ENCODE peak calls at places on chromosomes 6 and 20, in ten cellular contexts. E is GM23338, Q is pancreas, H is GM23248, N is mesendoderm, G is mesenchymal stem cell, R is A673, U is brain microvascular endothelial cell, O is aorta, F is substantia nigra. J is an unnamed sample.

GRCh38 chr6:41021832-41022231 is 17.2 kb downstream of the UNC5CL start:
- DNase-seq in E (no peak), N (no peak), Q (peak; percentile 51), G (peak; percentile 50), H (peak; percentile 65), U (no peak), O (no peak), F (no peak), R (peak; percentile 41), J (peak; percentile 45)

GRCh38 chr20:50868509-50869495 is 62.4 kb downstream of the ADNP start:
- DNase-seq in E (no peak), R (no peak), Q (peak; percentile 40), N (no peak), H (no peak), O (no peak), G (peak; percentile 56), F (no peak), U (peak; percentile 5), J (no peak)

GRCh38 chr6:223763-224162 is 68.5 kb upstream of the DUSP22 start:
- DNase-seq in N (no peak), O (no peak), F (no peak), U (peak; percentile 24), R (no peak), H (peak; percentile 43), G (peak; percentile 33), Q (no peak), E (no peak), J (no peak)

GRCh38 chr6:46677314-46677654 is 10.4 kb upstream of the TDRD6 start:
- DNase-seq in Q (no peak), O (no peak), U (no peak), R (peak; percentile 8), G (no peak), H (peak; percentile 1), F (no peak), E (peak; percentile 65), N (peak; percentile 60), J (no peak)

GRCh38 chr6:115891111-115891669 is 169.5 kb downstream of the FRK start:
- DNase-seq in U (peak; percentile 83), H (peak; percentile 85), E (no peak), O (no peak), G (peak; percentile 66), N (no peak), F (no peak), R (no peak), Q (no peak), J (no peak)

GRCh38 chr6:87484491-87484890 is 11.7 kb downstream of the SLC35A1 start:
- DNase-seq in F (no peak), R (no peak), H (no peak), O (no peak), E (no peak), U (no peak), Q (no peak), G (no peak), N (no peak), J (no peak)

GRCh38 chr20:62305149-62305764 is 2.5 kb downstream of the ADRM1 start:
- DNase-seq in F (no peak), G (peak; percentile 15), O (no peak), U (no peak), E (no peak), R (no peak), H (peak; percentile 14), Q (peak; percentile 91), N (peak; percentile 24), J (no peak)

GRCh38 chr20:12171927-12172581 is 254.4 kb downstream of the BTBD3 start:
- DNase-seq in Q (no peak), R (no peak), O (no peak), G (peak; percentile 78), U (peak; percentile 28), E (peak; percentile 5), H (peak; percentile 24), F (no peak), N (no peak), J (peak; percentile 14)

GRCh38 chr6:8539446-8539845 is 104.1 kb upstream of the SLC35B3 start:
- DNase-seq in O (no peak), F (no peak), R (peak; percentile 72), H (peak; percentile 45), N (peak; percentile 40), Q (no peak), E (peak; percentile 34), G (peak; percentile 2), U (no peak), J (no peak)

GRCh38 chr20:58435237-58435636 is 46.2 kb downstream of the VAPB start:
- DNase-seq in F (no peak), U (no peak), R (no peak), O (no peak), H (no peak), N (no peak), Q (no peak), G (no peak), E (no peak), J (no peak)

GRCh38 chr20:58441723-58442122 is 52.7 kb downstream of the VAPB start:
- DNase-seq in H (no peak), U (no peak), N (no peak), F (no peak), G (no peak), O (no peak), Q (no peak), R (no peak), E (no peak), J (no peak)

GRCh38 chr20:58436868-58437645 is 48.0 kb downstream of the VAPB start:
- DNase-seq in G (no peak), H (no peak), U (no peak), N (no peak), E (no peak), F (no peak), R (no peak), Q (no peak), O (no peak), J (no peak)

GRCh38 chr20:58439974-58440767 is 51.1 kb downstream of the VAPB start:
- DNase-seq in F (no peak), U (no peak), H (no peak), Q (no peak), O (no peak), G (peak; percentile 36), R (no peak), N (no peak), E (no peak), J (no peak)

DNA sequence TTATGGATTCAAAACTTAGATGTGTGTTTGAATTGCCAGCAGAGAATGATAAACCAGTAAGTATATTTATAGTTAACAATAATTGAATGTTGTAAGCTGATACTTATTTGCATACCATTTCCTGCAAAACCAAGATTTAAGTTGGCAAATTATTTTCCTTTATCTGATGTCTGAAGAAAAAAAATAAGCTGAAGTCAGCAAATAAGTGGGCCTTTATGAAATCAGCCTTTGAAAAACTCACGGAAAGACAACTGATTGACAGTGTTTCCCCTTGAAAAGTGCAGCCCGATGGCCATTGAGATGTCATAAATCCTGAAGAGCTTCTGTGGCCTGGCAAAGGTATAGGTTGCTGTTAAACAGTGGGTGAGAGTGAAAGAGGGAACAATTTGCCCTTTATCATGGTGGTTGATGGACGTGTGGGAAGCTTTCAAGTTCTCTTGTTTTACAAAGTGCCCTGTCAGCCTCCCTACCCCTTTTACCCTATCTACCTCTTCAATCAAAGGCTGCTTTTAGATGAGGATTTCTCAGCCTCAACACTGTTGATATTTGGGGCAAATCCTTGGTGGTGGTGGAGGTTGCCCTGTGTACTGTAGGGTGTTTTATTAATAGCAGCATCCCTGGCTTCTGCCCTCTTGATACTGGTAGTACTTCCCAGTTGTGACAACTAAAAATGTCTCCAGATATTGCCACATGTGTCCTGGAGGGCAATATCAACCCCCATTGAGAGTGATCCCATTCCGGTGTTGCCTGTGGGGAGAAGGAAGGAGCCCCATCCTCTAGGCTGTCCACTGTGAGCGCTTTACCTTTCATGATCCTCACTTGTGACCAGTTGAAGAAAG is 50.2 kb downstream of the VAPB start:
- DNase-seq in F (no peak), E (no peak), R (peak; percentile 24), Q (no peak), O (no peak), G (no peak), N (no peak), H (no peak), U (no peak), J (no peak)
- H3K27ac ChIP-seq in F (no peak overlapping the region), E (peak overlapping the region; percentile 35), R (peak overlapping the region; percentile 52), Q (no peak overlapping the region), O (no peak overlapping the region), G (no peak overlapping the region), N (no peak overlapping the region), H (no peak overlapping the region), U (no peak overlapping the region), J (no peak overlapping the region)

DNA sequence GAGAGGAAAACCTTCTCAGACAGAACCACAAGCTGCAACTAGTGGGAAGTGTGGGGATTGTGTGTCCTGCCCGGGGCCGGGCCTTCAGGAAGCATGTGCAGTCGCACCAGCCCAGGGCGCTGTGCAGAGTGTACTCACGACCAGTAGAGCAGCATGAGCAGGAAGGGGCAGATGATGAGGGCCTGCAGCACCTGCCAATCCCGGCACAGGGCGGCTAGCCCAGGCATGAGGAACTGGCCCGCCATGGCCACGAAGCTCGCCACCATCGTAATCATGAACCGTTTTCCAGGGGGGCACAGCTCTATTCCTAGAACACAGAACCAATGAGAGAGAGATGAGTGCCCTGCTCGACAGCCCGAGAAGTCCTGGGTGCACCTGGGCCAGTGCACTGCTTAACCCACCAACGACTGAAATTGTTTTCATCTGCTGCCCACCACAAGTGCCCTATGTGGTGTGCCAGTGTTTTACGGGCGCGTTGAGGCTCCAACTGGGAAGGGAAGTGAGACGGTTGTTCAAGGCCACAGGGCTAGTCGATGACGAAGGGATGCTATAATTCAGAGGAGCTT is 65.0 kb downstream of the PSMG4 start:
- DNase-seq in E (no peak), R (no peak), U (no peak), G (no peak), N (no peak), F (no peak), O (peak; percentile 75), H (no peak), Q (no peak), J (no peak)
- H3K27ac ChIP-seq in E (no peak overlapping the region), R (no peak overlapping the region), U (peak overlapping the region; percentile 82), G (no peak overlapping the region), N (no peak overlapping the region), F (peak overlapping the region; percentile 90), O (no peak overlapping the region), H (peak overlapping the region; percentile 73), Q (no peak overlapping the region), J (no peak overlapping the region)

DNA sequence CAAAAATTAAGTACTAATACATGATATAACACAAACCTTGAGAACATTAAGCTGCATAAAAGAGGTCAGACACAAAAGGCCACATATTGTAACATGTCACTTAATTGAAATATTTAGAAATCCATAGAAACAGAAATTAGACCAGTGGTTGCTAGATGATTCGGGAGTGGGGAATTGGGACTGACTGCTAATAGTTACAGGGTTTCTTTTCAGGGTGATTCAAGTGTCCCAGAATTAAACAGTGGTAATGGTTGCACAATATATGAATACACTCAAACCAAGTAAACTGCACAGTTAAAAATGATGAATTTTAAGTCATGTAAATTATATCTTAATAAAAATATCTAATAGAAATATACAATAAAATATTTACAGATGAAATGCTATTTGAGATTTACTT is 174.5 kb downstream of the WDR27 start:
- DNase-seq in O (no peak), E (no peak), N (no peak), Q (no peak), H (peak; percentile 82), G (peak; percentile 11), R (no peak), F (no peak), U (no peak), J (no peak)
- H3K27ac ChIP-seq in O (no peak overlapping the region), E (no peak overlapping the region), N (no peak overlapping the region), Q (no peak overlapping the region), H (peak overlapping the region; percentile 69), G (no peak overlapping the region), R (no peak overlapping the region), F (no peak overlapping the region), U (no peak overlapping the region), J (no peak overlapping the region)

GRCh38 chr6:110895907-110896608 is 21.5 kb downstream of the AMD1 start:
- DNase-seq in N (no peak), R (no peak), Q (no peak), H (no peak), G (no peak), E (no peak), U (no peak), F (no peak), O (no peak), J (no peak)
- H3K27ac ChIP-seq in N (no peak overlapping the region), R (no peak overlapping the region), Q (no peak overlapping the region), H (no peak overlapping the region), G (no peak overlapping the region), E (no peak overlapping the region), U (no peak overlapping the region), F (no peak overlapping the region), O (no peak overlapping the region), J (no peak overlapping the region)

J was measured in ovary.